ENCODE peak calls at places on chromosomes 6 and 20, in six cellular contexts. U, I, V, A, H and K are unnamed samples.

GRCh38 chr6:9380568-9380967 is 945.2 kb upstream of the SLC35B3 start:
- DNase-seq in U (no peak), I (no peak), V (no peak), A (no peak), H (no peak), K (no peak)

GRCh38 chr6:134437376-134437775 is 119.5 kb upstream of the SGK1 start:
- DNase-seq in U (no peak), I (peak), V (peak), A (peak), H (no peak), K (peak)

GRCh38 chr6:44223471-44224153 is at the start of gene SLC29A1:
- DNase-seq in U (no peak), I (no peak), V (peak), A (peak), H (no peak), K (peak)

GRCh38 chr20:37282558-37282957 is 6.9 kb upstream of the MANBAL start:
- DNase-seq in U (no peak), I (peak), V (peak), A (no peak), H (no peak), K (peak)

GRCh38 chr20:63702751-63703470 is 4.9 kb downstream of the ARFRP1 start:
- DNase-seq in U (no peak), I (no peak), V (no peak), A (peak), H (no peak), K (no peak)

GRCh38 chr20:1171461-1172093 is 13.2 kb downstream of the TMEM74B start:
- DNase-seq in U (no peak), I (peak), V (no peak), A (no peak), H (no peak), K (no peak)

GRCh38 chr6:155212106-155212505 is 51.7 kb upstream of the CLDN20 start:
- DNase-seq in U (no peak), I (no peak), V (no peak), A (no peak), H (no peak), K (no peak)

GRCh38 chr20:38414769-38415450 is 20.2 kb downstream of the SNHG17 start:
- DNase-seq in U (no peak), I (no peak), V (no peak), A (no peak), H (no peak), K (no peak)

GRCh38 chr6:12956991-12957320 is 240.4 kb downstream of the PHACTR1 start:
- DNase-seq in U (peak), I (no peak), V (no peak), A (no peak), H (no peak), K (no peak)

GRCh38 chr20:57432874-57433491 is 41.8 kb downstream of the RBM38 start:
- DNase-seq in U (no peak), I (no peak), V (peak), A (peak), H (no peak), K (no peak)

GRCh38 chr6:56916849-56917551 is 37.9 kb upstream of the BEND6 start:
- DNase-seq in U (no peak), I (no peak), V (no peak), A (no peak), H (no peak), K (no peak)

GRCh38 chr6:76574746-76575145 is 502.3 kb upstream of the IMPG1 start:
- DNase-seq in U (no peak), I (no peak), V (no peak), A (no peak), H (no peak), K (no peak)

GRCh38 chr6:166776571-166776970 is 149.5 kb upstream of the RPS6KA2 start:
- DNase-seq in U (no peak), I (no peak), V (no peak), A (no peak), H (no peak), K (no peak)

GRCh38 chr6:85602100-85602499 is 8.4 kb upstream of the SNX14 start:
- DNase-seq in U (no peak), I (no peak), V (no peak), A (no peak), H (no peak), K (no peak)

GRCh38 chr20:31606678-31606927 is 1.5 kb downstream of the ID1 start:
- DNase-seq in U (no peak), I (no peak), V (peak), A (no peak), H (no peak), K (no peak)

GRCh38 chr6:147508073-147508870 is at the start of gene SAMD5:
- DNase-seq in U (peak), I (peak), V (peak), A (peak), H (no peak), K (peak)

GRCh38 chr6:134584809-134585528 is 267.1 kb upstream of the SGK1 start:
- DNase-seq in U (no peak), I (no peak), V (no peak), A (no peak), H (no peak), K (no peak)

DNA sequence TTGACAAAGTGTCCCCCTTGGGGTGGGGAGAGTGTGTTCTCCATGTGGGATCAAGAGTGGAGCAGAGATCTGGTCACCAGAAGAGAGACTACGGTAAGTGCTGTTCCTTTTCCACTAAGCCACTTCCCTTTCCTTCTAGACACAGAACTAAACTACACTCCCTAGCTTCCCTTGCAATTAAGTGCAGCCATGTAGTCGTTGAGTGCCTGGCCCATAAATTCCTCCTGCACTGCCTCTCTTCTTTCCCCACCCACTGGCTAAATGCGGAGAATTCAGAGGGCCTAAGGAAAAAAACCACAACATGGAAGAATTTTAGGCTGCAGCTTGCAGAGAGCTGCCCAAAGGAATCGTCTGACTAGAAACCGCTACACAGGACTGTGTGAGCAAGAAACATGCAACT is 1.5 kb downstream of the WDR27 start:
- DNase-seq in U (no peak), I (peak), V (peak), A (no peak), H (no peak), K (peak)
- H3K4me3 ChIP-seq in U (peak), I (peak), V (peak), A (no peak), H (no peak), K (peak)

DNA sequence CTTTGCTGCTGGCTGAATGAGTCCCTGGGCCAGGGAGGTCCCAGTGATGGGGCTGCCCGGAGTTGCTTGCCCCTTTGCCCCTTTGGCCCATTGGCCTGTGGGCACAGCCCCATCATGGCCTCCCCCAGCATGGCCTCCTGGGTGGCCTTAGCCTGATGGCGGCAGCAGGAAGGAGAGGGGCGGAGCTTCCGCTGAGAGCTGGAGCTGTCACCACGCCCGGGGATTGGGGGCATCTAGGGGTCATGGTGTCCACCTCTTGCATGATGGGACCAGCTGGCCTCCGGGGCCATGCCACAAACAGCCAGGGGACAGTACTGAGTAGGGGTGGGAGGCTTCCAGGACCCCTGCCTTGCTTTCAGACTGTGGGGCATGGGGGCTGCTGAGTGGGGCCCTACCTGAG is 31.5 kb upstream of the GATA5 start:
- DNase-seq in U (no peak), I (no peak), V (no peak), A (no peak), H (no peak), K (no peak)
- TF ChIP-seq CTCF in U (no peak), I (no peak), V (no peak), A (no peak), H (no peak), K (no peak)

DNA sequence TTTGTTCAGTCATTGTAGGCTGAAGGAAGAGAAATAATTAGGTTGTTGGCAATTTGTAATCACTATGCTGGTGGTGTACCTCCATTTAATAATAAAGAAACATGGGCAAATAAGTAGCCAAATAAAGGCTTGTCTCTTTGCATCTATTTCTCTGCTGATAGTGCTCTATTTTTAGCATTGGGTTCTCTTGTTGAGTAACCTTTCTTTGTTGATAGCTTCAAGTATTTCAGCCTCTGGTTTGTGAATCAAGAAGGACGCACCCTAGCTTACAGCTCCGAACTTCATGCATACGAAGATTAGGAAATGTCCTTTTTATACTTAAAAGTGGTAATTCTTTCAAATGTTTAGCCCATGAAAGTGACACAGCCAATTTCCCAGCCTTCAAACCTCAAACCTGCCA is 2.6 kb downstream of the PPP1R14C start:
- DNase-seq in U (no peak), I (no peak), V (no peak), A (no peak), H (no peak), K (no peak)
- H3K4me3 ChIP-seq in U (no peak), I (no peak), V (no peak), A (no peak), H (no peak), K (no peak)

DNA sequence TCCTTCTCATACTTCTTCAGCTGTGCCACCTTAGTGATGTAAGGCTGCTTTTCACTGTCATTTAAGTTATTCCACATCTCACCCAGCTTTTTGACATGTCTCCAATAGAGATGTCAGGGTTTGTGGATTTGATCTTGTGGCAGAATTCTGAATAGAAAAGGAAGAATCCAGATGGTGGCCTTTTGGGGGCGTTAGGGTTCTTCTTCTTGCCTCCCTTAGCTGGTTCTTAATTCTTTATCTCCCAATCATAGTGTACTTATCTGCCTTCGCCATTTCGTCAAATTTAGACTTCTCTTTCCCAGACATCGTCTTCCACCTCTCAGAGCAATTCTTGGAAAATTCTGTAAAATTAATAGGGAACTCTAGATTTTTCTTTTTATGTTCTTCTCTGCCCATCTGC is 422.9 kb downstream of the GJA1 start:
- DNase-seq in U (no peak), I (no peak), V (no peak), A (no peak), H (no peak), K (no peak)
- TF ChIP-seq CTCF in U (no peak), I (no peak), V (no peak), A (no peak), H (no peak), K (no peak)

GRCh38 chr6:154157082-154157481 is 118.0 kb downstream of the OPRM1 start:
- DNase-seq in U (no peak), I (no peak), V (no peak), A (no peak), H (peak), K (no peak)
- H3K4me3 ChIP-seq in U (no peak), I (no peak), V (peak), A (no peak), H (peak), K (no peak)

GRCh38 chr6:71119560-71119959 is 162.7 kb upstream of the B3GAT2 start:
- DNase-seq in U (no peak), I (no peak), V (no peak), A (no peak), H (no peak), K (no peak)
- TF ChIP-seq CTCF in U (no peak), I (no peak), V (no peak), A (no peak), H (no peak), K (no peak)

GRCh38 chr6:36599791-36600209 is 5.6 kb downstream of the SRSF3 start:
- DNase-seq in U (no peak), I (peak), V (no peak), A (no peak), H (no peak), K (peak)
- H3K4me3 ChIP-seq in U (peak), I (peak), V (peak), A (peak), H (peak), K (peak)